ENCODE peak calls at places on chromosome 14, in ten cellular contexts. E, K, C, U, G, A, Q, Y, D and J are unnamed samples.

GRCh38 chr14:95759952-95760351 is 46.0 kb upstream of the TCL1A start:
- DNase-seq in E (no peak), K (no peak), C (no peak), U (no peak), G (no peak), A (no peak), Q (no peak), Y (no peak), D (no peak), J (peak; percentile 14)

GRCh38 chr14:99595034-99595433 is 9.0 kb downstream of the CCDC85C start:
- DNase-seq in E (no peak), K (no peak), C (no peak), U (peak; percentile 48), G (no peak), A (peak; percentile 22), Q (no peak), Y (peak; percentile 47), D (no peak), J (no peak)

GRCh38 chr14:103436533-103436932 is 51.3 kb downstream of the MARK3 start:
- DNase-seq in E (no peak), K (peak; percentile 66), C (peak; percentile 26), U (no peak), G (no peak), A (no peak), Q (peak; percentile 31), Y (no peak), D (no peak), J (peak; percentile 26)

GRCh38 chr14:90499121-90499520 is 102.3 kb downstream of the CALM1 start:
- DNase-seq in E (no peak), K (no peak), C (no peak), U (no peak), G (no peak), A (no peak), Q (no peak), Y (no peak), D (no peak), J (no peak)

GRCh38 chr14:79686196-79686595 is 525.1 kb downstream of the DIO2 start:
- DNase-seq in E (no peak), K (no peak), C (no peak), U (no peak), G (no peak), A (no peak), Q (no peak), Y (no peak), D (no peak), J (no peak)

GRCh38 chr14:99791476-99792283 is 1.5 kb upstream of the EML1 start:
- DNase-seq in E (no peak), K (no peak), C (no peak), U (no peak), G (no peak), A (no peak), Q (no peak), Y (no peak), D (no peak), J (no peak)

GRCh38 chr14:46399049-46399448 is 252.5 kb downstream of the RPL10L start:
- DNase-seq in E (no peak), K (no peak), C (no peak), U (no peak), G (no peak), A (no peak), Q (no peak), Y (no peak), D (no peak), J (no peak)

GRCh38 chr14:96062010-96062409 is 22.8 kb downstream of the C14orf132 start:
- DNase-seq in E (no peak), K (no peak), C (no peak), U (no peak), G (no peak), A (no peak), Q (no peak), Y (no peak), D (no peak), J (no peak)

GRCh38 chr14:38073641-38074040 is 134.1 kb upstream of the SSTR1 start:
- DNase-seq in E (no peak), K (no peak), C (no peak), U (no peak), G (peak; percentile 57), A (no peak), Q (peak; percentile 68), Y (no peak), D (peak; percentile 23), J (no peak)

GRCh38 chr14:68621400-68622365 is 171.2 kb downstream of the ZFP36L1 start:
- DNase-seq in E (no peak), K (peak; percentile 79), C (peak; percentile 65), U (no peak), G (peak; percentile 79), A (no peak), Q (peak; percentile 72), Y (no peak), D (no peak), J (no peak)

GRCh38 chr14:58130121-58130782 is 21.8 kb downstream of the ARMH4 start:
- DNase-seq in E (no peak), K (no peak), C (no peak), U (no peak), G (no peak), A (no peak), Q (no peak), Y (no peak), D (no peak), J (no peak)

GRCh38 chr14:79584679-79585078 is 626.6 kb downstream of the DIO2 start:
- DNase-seq in E (no peak), K (peak; percentile 98), C (peak; percentile 51), U (no peak), G (no peak), A (no peak), Q (peak; percentile 85), Y (no peak), D (peak; percentile 86), J (peak; percentile 80)

GRCh38 chr14:99348816-99349609 is 77.0 kb upstream of the BCL11B start:
- DNase-seq in E (peak; percentile 74), K (no peak), C (no peak), U (no peak), G (peak; percentile 33), A (no peak), Q (no peak), Y (peak; percentile 26), D (no peak), J (no peak)

GRCh38 chr14:104037903-104038302 is 47.6 kb upstream of the ASPG start:
- DNase-seq in E (no peak), K (no peak), C (no peak), U (no peak), G (no peak), A (no peak), Q (no peak), Y (no peak), D (no peak), J (no peak)

GRCh38 chr14:21185506-21185905 is 29.6 kb upstream of the OR5AU1 start:
- DNase-seq in E (no peak), K (no peak), C (no peak), U (no peak), G (no peak), A (no peak), Q (no peak), Y (no peak), D (no peak), J (no peak)

GRCh38 chr14:99775351-99775750 is 17.9 kb upstream of the EML1 start:
- DNase-seq in E (no peak), K (no peak), C (no peak), U (no peak), G (no peak), A (no peak), Q (no peak), Y (no peak), D (no peak), J (no peak)

GRCh38 chr14:64755661-64756265 is 51.5 kb downstream of the PLEKHG3 start:
- DNase-seq in E (peak; percentile 12), K (peak; percentile 21), C (no peak), U (peak; percentile 51), G (peak; percentile 50), A (peak; percentile 52), Q (peak; percentile 36), Y (no peak), D (no peak), J (no peak)

GRCh38 chr14:94738786-94739185 is 31.1 kb downstream of the GSC start:
- DNase-seq in E (no peak), K (no peak), C (no peak), U (no peak), G (peak; percentile 32), A (no peak), Q (no peak), Y (no peak), D (no peak), J (peak; percentile 5)

GRCh38 chr14:103563089-103563620 is 395 bp downstream of the COA8 start:
- DNase-seq in E (no peak), K (no peak), C (no peak), U (no peak), G (peak; percentile 62), A (no peak), Q (no peak), Y (no peak), D (no peak), J (no peak)

GRCh38 chr14:39040529-39040928 is 62.5 kb downstream of the SEC23A start:
- DNase-seq in E (no peak), K (no peak), C (no peak), U (no peak), G (no peak), A (no peak), Q (no peak), Y (no peak), D (no peak), J (no peak)

GRCh38 chr14:57122129-57122528 is 146.6 kb downstream of the EXOC5 start:
- DNase-seq in E (no peak), K (no peak), C (no peak), U (no peak), G (no peak), A (no peak), Q (no peak), Y (no peak), D (no peak), J (no peak)

GRCh38 chr14:50560929-50561280 is 960 bp downstream of the ATL1 start:
- DNase-seq in E (peak; percentile 74), K (peak; percentile 71), C (peak; percentile 41), U (peak; percentile 70), G (peak; percentile 22), A (peak; percentile 19), Q (no peak), Y (peak; percentile 46), D (peak; percentile 70), J (no peak)

GRCh38 chr14:74547331-74547927 is 53.9 kb downstream of the ISCA2 start:
- DNase-seq in E (no peak), K (no peak), C (no peak), U (no peak), G (no peak), A (no peak), Q (no peak), Y (no peak), D (no peak), J (no peak)

GRCh38 chr14:23113346-23114119 is 5.5 kb downstream of the CEBPE start:
- DNase-seq in E (no peak), K (peak; percentile 45), C (peak; percentile 43), U (no peak), G (no peak), A (no peak), Q (no peak), Y (no peak), D (no peak), J (no peak)

GRCh38 chr14:101123639-101124525 is 220.4 kb upstream of the RTL1 start:
- DNase-seq in E (no peak), K (no peak), C (no peak), U (no peak), G (no peak), A (no peak), Q (no peak), Y (no peak), D (no peak), J (no peak)

GRCh38 chr14:78342879-78343278 is 172.7 kb downstream of the NRXN3 start:
- DNase-seq in E (no peak), K (no peak), C (no peak), U (no peak), G (no peak), A (no peak), Q (no peak), Y (no peak), D (no peak), J (no peak)

GRCh38 chr14:97413991-97414717 is 617.0 kb downstream of the VRK1 start:
- DNase-seq in E (no peak), K (no peak), C (no peak), U (no peak), G (no peak), A (no peak), Q (no peak), Y (no peak), D (no peak), J (no peak)

GRCh38 chr14:21241218-21241819 is 27.9 kb downstream of the HNRNPC start:
- DNase-seq in E (no peak), K (peak; percentile 38), C (peak; percentile 14), U (no peak), G (peak; percentile 30), A (no peak), Q (peak; percentile 38), Y (no peak), D (no peak), J (no peak)